ENCODE peak calls at places on chromosomes 11 and 22, in five cellular contexts. One of them, this sample, is unnamed.

GRCh38 chr11:105273660-105274280 is 134.2 kb upstream of the CARD18 start:
- DNase-seq in astrocyte of the spinal cord: no peak
- DNase-seq in A549: no peak
- DNase-seq in AG04449: no peak
- DNase-seq in tibial nerve: no peak
- DNase-seq in this sample: no peak

GRCh38 chr11:95888439-95888838 is 35.5 kb downstream of the MTMR2 start:
- DNase-seq in astrocyte of the spinal cord: no peak
- DNase-seq in A549: no peak
- DNase-seq in AG04449: no peak
- DNase-seq in tibial nerve: no peak
- DNase-seq in this sample: no peak

GRCh38 chr11:36240746-36241295 is 48.4 kb downstream of the COMMD9 start:
- DNase-seq in astrocyte of the spinal cord: no peak
- DNase-seq in A549: no peak
- DNase-seq in AG04449: no peak
- DNase-seq in tibial nerve: no peak
- DNase-seq in this sample: no peak

GRCh38 chr22:46744581-46744980 is 6.5 kb upstream of the CERK start:
- DNase-seq in astrocyte of the spinal cord: no peak
- DNase-seq in A549: no peak
- DNase-seq in AG04449: no peak
- DNase-seq in tibial nerve: no peak
- DNase-seq in this sample: no peak

GRCh38 chr11:3642071-3642951 is 519 bp upstream of the ART5 start:
- DNase-seq in astrocyte of the spinal cord: peak
- DNase-seq in A549: peak
- DNase-seq in AG04449: no peak
- DNase-seq in tibial nerve: peak
- DNase-seq in this sample: peak

GRCh38 chr22:28541137-28541536 is 138.5 kb downstream of the TTC28 start:
- DNase-seq in astrocyte of the spinal cord: no peak
- DNase-seq in A549: no peak
- DNase-seq in AG04449: no peak
- DNase-seq in tibial nerve: no peak
- DNase-seq in this sample: no peak

GRCh38 chr11:440065-441042 is 1.5 kb downstream of the ANO9 start:
- DNase-seq in astrocyte of the spinal cord: no peak
- DNase-seq in A549: no peak
- DNase-seq in AG04449: no peak
- DNase-seq in tibial nerve: no peak
- DNase-seq in this sample: no peak

GRCh38 chr11:40338739-40339138 is 1120.7 kb downstream of the LRRC4C start:
- DNase-seq in astrocyte of the spinal cord: peak
- DNase-seq in A549: no peak
- DNase-seq in AG04449: no peak
- DNase-seq in tibial nerve: no peak
- DNase-seq in this sample: no peak

GRCh38 chr11:118889796-118890195 is 6.1 kb downstream of the CXCR5 start:
- DNase-seq in astrocyte of the spinal cord: peak
- DNase-seq in A549: no peak
- DNase-seq in AG04449: no peak
- DNase-seq in tibial nerve: no peak
- DNase-seq in this sample: no peak

GRCh38 chr11:2447253-2447950 is 2.6 kb downstream of the KCNQ1 start:
- DNase-seq in astrocyte of the spinal cord: no peak
- DNase-seq in A549: no peak
- DNase-seq in AG04449: no peak
- DNase-seq in tibial nerve: no peak
- DNase-seq in this sample: no peak

DNA sequence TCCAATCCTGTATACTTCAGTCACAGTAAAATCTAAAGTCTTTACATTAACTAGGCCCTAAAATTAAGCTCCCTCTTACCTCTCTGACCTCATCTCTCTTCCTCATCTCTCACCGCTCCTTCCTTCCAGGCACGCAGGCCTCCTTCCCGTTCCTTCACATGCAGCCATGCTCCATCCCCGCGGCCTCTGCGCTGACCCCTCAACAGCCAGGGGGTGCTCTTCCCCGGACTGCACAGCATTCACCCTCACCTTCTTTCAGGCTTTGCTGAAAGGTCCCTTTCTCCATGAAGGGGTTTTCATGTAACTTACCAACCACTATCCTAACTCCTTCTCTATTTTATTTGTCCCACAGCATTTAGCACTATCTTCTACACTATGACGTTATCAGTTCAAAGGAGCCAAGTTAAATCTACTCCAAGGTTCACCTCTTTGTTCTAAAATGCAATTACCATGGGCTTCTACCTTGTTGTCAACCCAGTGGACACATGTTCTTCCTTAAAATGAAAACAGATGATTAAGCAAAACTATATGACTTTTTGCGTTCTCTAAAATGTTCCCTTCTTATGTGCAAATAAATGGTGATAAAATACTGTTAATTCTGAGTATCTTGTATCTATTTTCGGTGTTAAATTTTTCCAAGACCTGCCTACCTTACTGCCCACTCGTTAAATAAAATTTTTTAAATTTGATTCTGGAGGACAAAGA is 57.8 kb upstream of the APOA1 start:
- DNase-seq in astrocyte of the spinal cord: no peak
- DNase-seq in A549: no peak
- DNase-seq in AG04449: no peak
- DNase-seq in tibial nerve: peak
- DNase-seq in this sample: no peak
- TF ChIP-seq CTCF in astrocyte of the spinal cord: peak
- TF ChIP-seq CTCF in A549: no peak
- TF ChIP-seq CTCF in AG04449: peak
- TF ChIP-seq CTCF in tibial nerve: peak
- TF ChIP-seq CTCF in this sample: peak

GRCh38 chr11:17719940-17720795 is 797 bp downstream of the MYOD1 start:
- DNase-seq in astrocyte of the spinal cord: no peak
- DNase-seq in A549: no peak
- DNase-seq in AG04449: no peak
- DNase-seq in tibial nerve: no peak
- DNase-seq in this sample: no peak
- TF ChIP-seq CTCF in astrocyte of the spinal cord: peak
- TF ChIP-seq CTCF in A549: peak
- TF ChIP-seq CTCF in AG04449: no peak
- TF ChIP-seq CTCF in tibial nerve: no peak
- TF ChIP-seq CTCF in this sample: peak

GRCh38 chr22:49983148-49984042 is 22.8 kb downstream of the PIM3 start:
- DNase-seq in astrocyte of the spinal cord: no peak
- DNase-seq in A549: no peak
- DNase-seq in AG04449: no peak
- DNase-seq in tibial nerve: no peak
- DNase-seq in this sample: peak
- TF ChIP-seq CTCF in astrocyte of the spinal cord: peak
- TF ChIP-seq CTCF in A549: peak
- TF ChIP-seq CTCF in AG04449: peak
- TF ChIP-seq CTCF in tibial nerve: no peak
- TF ChIP-seq CTCF in this sample: peak

GRCh38 chr11:117096973-117097566 is 1.2 kb downstream of the SIK3 start:
- DNase-seq in astrocyte of the spinal cord: no peak
- DNase-seq in A549: no peak
- DNase-seq in AG04449: no peak
- DNase-seq in tibial nerve: no peak
- DNase-seq in this sample: no peak

GRCh38 chr11:117094776-117095175 is 3.5 kb downstream of the SIK3 start:
- DNase-seq in astrocyte of the spinal cord: peak
- DNase-seq in A549: no peak
- DNase-seq in AG04449: no peak
- DNase-seq in tibial nerve: no peak
- DNase-seq in this sample: no peak

GRCh38 chr11:117097567-117098268 is 510 bp downstream of the SIK3 start:
- DNase-seq in astrocyte of the spinal cord: no peak
- DNase-seq in A549: peak
- DNase-seq in AG04449: no peak
- DNase-seq in tibial nerve: no peak
- DNase-seq in this sample: peak

GRCh38 chr11:117095301-117096139 is 2.7 kb downstream of the SIK3 start:
- DNase-seq in astrocyte of the spinal cord: no peak
- DNase-seq in A549: no peak
- DNase-seq in AG04449: no peak
- DNase-seq in tibial nerve: no peak
- DNase-seq in this sample: no peak

GRCh38 chr11:117096140-117096972 is 1.9 kb downstream of the SIK3 start:
- DNase-seq in astrocyte of the spinal cord: no peak
- DNase-seq in A549: no peak
- DNase-seq in AG04449: no peak
- DNase-seq in tibial nerve: no peak
- DNase-seq in this sample: no peak
- TF ChIP-seq CTCF in astrocyte of the spinal cord: no peak
- TF ChIP-seq CTCF in A549: no peak
- TF ChIP-seq CTCF in AG04449: no peak
- TF ChIP-seq CTCF in tibial nerve: no peak
- TF ChIP-seq CTCF in this sample: no peak

DNA sequence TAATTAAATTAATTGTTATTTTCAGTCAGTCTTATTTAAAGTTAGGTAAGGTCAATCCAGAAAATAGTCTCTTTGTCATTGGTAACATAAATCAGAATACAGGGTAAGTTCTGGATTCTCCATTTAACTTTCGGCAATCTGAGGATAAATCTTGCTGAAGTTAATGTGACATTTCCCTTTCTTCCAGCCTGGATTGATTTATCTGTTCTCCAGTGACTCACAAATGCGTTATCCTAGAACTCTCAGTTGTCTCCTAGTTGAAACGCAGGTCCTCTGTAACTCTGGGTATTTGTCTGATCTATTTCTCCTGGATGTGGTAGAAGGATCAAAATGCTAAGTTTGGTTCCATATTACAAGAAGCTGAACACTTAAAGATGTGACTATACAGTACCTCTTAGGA is 21.0 kb downstream of the OR51E1 start:
- DNase-seq in astrocyte of the spinal cord: no peak
- DNase-seq in A549: no peak
- DNase-seq in AG04449: no peak
- DNase-seq in tibial nerve: no peak
- DNase-seq in this sample: no peak
- TF ChIP-seq CTCF in astrocyte of the spinal cord: no peak
- TF ChIP-seq CTCF in A549: no peak
- TF ChIP-seq CTCF in AG04449: no peak
- TF ChIP-seq CTCF in tibial nerve: no peak
- TF ChIP-seq CTCF in this sample: no peak

GRCh38 chr22:34416321-34416900 is 496.1 kb upstream of the LARGE1 start:
- DNase-seq in astrocyte of the spinal cord: no peak
- DNase-seq in A549: no peak
- DNase-seq in AG04449: no peak
- DNase-seq in tibial nerve: no peak
- DNase-seq in this sample: no peak

GRCh38 chr22:34410111-34410510 is 489.8 kb upstream of the LARGE1 start:
- DNase-seq in astrocyte of the spinal cord: no peak
- DNase-seq in A549: no peak
- DNase-seq in AG04449: no peak
- DNase-seq in tibial nerve: no peak
- DNase-seq in this sample: no peak

GRCh38 chr22:34414467-34415440 is 494.5 kb upstream of the LARGE1 start:
- DNase-seq in astrocyte of the spinal cord: no peak
- DNase-seq in A549: peak
- DNase-seq in AG04449: no peak
- DNase-seq in tibial nerve: no peak
- DNase-seq in this sample: peak
- TF ChIP-seq CTCF in astrocyte of the spinal cord: no peak
- TF ChIP-seq CTCF in A549: no peak
- TF ChIP-seq CTCF in AG04449: peak
- TF ChIP-seq CTCF in tibial nerve: no peak
- TF ChIP-seq CTCF in this sample: peak

DNA sequence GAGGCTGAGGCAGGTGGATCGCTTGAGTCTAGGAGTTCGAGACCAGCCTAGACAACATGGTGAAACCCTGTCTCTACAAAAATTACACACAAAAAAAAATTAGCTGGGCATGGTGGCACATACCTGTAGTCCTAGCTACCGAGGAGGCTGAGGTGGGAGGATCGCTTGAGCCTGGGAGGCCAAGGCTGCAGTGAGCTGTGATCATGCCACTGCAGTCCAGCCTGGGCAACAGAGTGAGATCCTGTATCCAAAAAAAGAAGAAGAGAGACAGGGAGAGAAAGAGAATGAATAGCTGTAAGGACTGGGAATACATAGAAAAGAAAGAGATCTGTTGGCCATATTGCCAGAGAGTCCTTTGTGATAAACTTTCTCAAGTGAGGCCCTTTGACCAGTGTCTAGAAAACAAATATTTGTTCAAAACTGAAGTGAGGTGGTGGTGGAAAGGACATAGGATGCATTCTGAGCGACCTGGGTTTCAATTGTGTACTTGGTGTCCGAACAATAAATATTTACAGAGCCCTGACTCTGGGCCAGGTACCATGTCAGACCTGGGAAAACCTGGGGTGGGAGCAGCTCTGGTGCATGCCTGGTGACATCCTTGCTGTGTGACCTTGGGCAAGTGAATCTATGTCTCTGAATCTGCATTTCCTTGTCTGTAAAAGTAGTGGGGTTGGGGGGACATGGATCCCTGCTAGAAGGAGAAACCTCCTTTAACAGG is 89.6 kb upstream of the CRYBB3 start:
- DNase-seq in astrocyte of the spinal cord: no peak
- DNase-seq in A549: no peak
- DNase-seq in AG04449: no peak
- DNase-seq in tibial nerve: no peak
- DNase-seq in this sample: no peak
- TF ChIP-seq CTCF in astrocyte of the spinal cord: no peak
- TF ChIP-seq CTCF in A549: no peak
- TF ChIP-seq CTCF in AG04449: no peak
- TF ChIP-seq CTCF in tibial nerve: no peak
- TF ChIP-seq CTCF in this sample: no peak